ENCODE peak calls at places on chromosomes 3 and 15, in six cellular contexts. C, R, N, M, W and P are unnamed samples.

GRCh38 chr3:5875056-5875455 is 687.5 kb downstream of the EDEM1 start:
- DNase-seq in C (no peak), R (no peak), N (no peak), M (no peak), W (no peak), P (no peak)

GRCh38 chr3:70824785-70825184 is 512.3 kb upstream of the MDFIC2 start:
- DNase-seq in R (no peak), C (no peak), N (no peak), W (no peak), M (peak), P (no peak)

GRCh38 chr3:56758539-56758981 is 43.2 kb downstream of the ARHGEF3 start:
- DNase-seq in N (no peak), W (no peak), M (peak), C (no peak), R (peak), P (peak)

GRCh38 chr15:51195459-51195858 is 100.8 kb upstream of the TNFAIP8L3 start:
- DNase-seq in M (no peak), N (no peak), C (no peak), R (no peak), W (no peak), P (no peak)

GRCh38 chr3:14948609-14949038 is 1.2 kb downstream of the NR2C2 start:
- DNase-seq in R (no peak), M (no peak), N (no peak), C (no peak), W (no peak), P (no peak)

GRCh38 chr3:150920236-150920635 is 15.0 kb upstream of the MINDY4B start:
- DNase-seq in N (no peak), M (no peak), W (no peak), R (no peak), C (no peak), P (no peak)

GRCh38 chr3:129609591-129610169 is 3.2 kb upstream of the PLXND1 start:
- DNase-seq in C (no peak), R (no peak), W (no peak), N (no peak), M (no peak), P (no peak)

GRCh38 chr3:138818175-138818574 is 16.6 kb downstream of the PIK3CB start:
- DNase-seq in M (no peak), N (no peak), W (no peak), C (no peak), R (no peak), P (no peak)

GRCh38 chr3:116474356-116475200 is 29.3 kb upstream of the LSAMP start:
- DNase-seq in M (no peak), N (no peak), W (no peak), R (no peak), C (no peak), P (no peak)

GRCh38 chr3:179973931-179974361 is 62.8 kb downstream of the PEX5L start:
- DNase-seq in N (no peak), R (no peak), M (no peak), W (no peak), C (no peak), P (no peak)

GRCh38 chr3:29397406-29397805 is 116.5 kb downstream of the RBMS3 start:
- DNase-seq in R (no peak), M (no peak), W (no peak), C (no peak), N (no peak), P (no peak)

GRCh38 chr3:141147657-141148056 is 84.0 kb upstream of the PXYLP1 start:
- DNase-seq in R (no peak), W (no peak), N (no peak), M (no peak), C (no peak), P (no peak)

GRCh38 chr3:188051801-188052228 is 102.1 kb upstream of the LPP start:
- DNase-seq in C (peak), W (peak), N (no peak), R (no peak), M (peak), P (no peak)

GRCh38 chr3:51930439-51930838 is 11.3 kb downstream of the RRP9 start:
- DNase-seq in M (no peak), R (no peak), W (no peak), C (no peak), N (no peak), P (no peak)

GRCh38 chr3:32340039-32340438 is 51.6 kb upstream of the CMTM7 start:
- DNase-seq in R (no peak), W (no peak), N (peak), M (peak), C (no peak), P (no peak)

GRCh38 chr15:67992834-67993233 is 61.3 kb upstream of the PIAS1 start:
- DNase-seq in W (no peak), M (no peak), C (peak), R (peak), N (no peak), P (no peak)

GRCh38 chr15:90862964-90863721 is 5.2 kb upstream of the FURIN start:
- DNase-seq in W (no peak), R (no peak), M (no peak), C (no peak), N (no peak), P (peak)

GRCh38 chr15:38308242-38308641 is 55.6 kb downstream of the SPRED1 start:
- DNase-seq in R (no peak), C (no peak), W (no peak), M (no peak), N (no peak), P (no peak)

GRCh38 chr3:69368129-69368741 is 17.7 kb downstream of the FRMD4B start:
- DNase-seq in R (no peak), M (no peak), C (no peak), W (no peak), N (peak), P (no peak)

GRCh38 chr3:3801510-3801841 is 2.2 kb downstream of the LRRN1 start:
- DNase-seq in W (no peak), N (no peak), M (no peak), C (no peak), R (no peak), P (no peak)

GRCh38 chr3:52182203-52182602 is 15.8 kb upstream of the ALAS1 start:
- DNase-seq in R (no peak), N (no peak), M (no peak), C (no peak), W (no peak), P (no peak)

GRCh38 chr15:41806291-41807181 is 21.4 kb upstream of the JMJD7 start:
- DNase-seq in R (peak), N (no peak), W (peak), C (no peak), M (no peak), P (no peak)

GRCh38 chr3:144868506-144868905 is 896.9 kb downstream of the DIPK2A start:
- DNase-seq in W (no peak), N (no peak), M (peak), R (no peak), C (no peak), P (no peak)

GRCh38 chr3:62319570-62320243 is 53.6 kb downstream of the FEZF2 start:
- DNase-seq in C (no peak), R (no peak), M (no peak), W (no peak), N (no peak), P (no peak)
- H3K27ac ChIP-seq in C (no peak), R (peak), M (peak), W (no peak), N (no peak), P (peak)

DNA sequence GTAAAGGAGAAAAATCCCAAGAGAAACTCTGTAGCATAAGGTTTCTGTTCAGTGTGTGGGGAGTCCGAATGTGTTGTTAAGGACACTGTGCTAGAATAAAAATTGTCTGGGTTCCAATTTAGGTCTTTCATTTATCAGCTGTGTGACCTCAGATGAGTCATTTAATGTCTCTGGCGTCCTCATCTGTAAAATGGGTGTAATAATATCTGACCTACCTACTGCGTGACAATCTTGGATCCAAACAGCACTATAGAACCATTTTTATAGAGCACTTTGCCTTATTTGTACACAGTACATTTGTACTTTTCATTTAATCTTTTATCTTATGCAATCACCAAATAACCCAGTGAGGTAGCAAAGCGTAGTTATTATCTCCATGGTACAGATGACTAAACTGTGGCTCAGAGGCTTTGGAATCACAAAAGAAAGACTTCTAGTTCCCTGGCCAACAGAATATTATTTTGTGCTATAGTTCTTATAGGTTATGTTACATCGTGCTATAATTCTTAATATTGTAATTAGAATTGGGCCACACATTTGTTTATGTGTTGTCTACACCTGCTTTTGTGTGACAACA is 46.6 kb upstream of the TNIK start:
- DNase-seq in R (no peak), W (no peak), M (peak), N (no peak), C (no peak), P (no peak)
- H3K27ac ChIP-seq in R (no peak), W (no peak), M (no peak), N (no peak), C (no peak), P (no peak)

GRCh38 chr3:177451277-177451880 is 254.1 kb upstream of the TBL1XR1 start:
- DNase-seq in N (no peak), W (no peak), M (no peak), C (no peak), R (no peak), P (no peak)
- H3K27ac ChIP-seq in N (no peak), W (peak), M (no peak), C (peak), R (peak), P (peak)

GRCh38 chr15:63042879-63043340 is 363 bp downstream of the TPM1 start:
- DNase-seq in W (peak), M (no peak), R (no peak), C (peak), N (no peak), P (no peak)

GRCh38 chr15:63041982-63042878 is at the start of gene TPM1:
- DNase-seq in R (peak), M (peak), N (no peak), W (peak), C (peak), P (peak)

GRCh38 chr15:63040954-63041353 is 1.6 kb upstream of the TPM1 start:
- DNase-seq in M (no peak), C (no peak), R (no peak), W (peak), N (no peak), P (no peak)

GRCh38 chr15:63040509-63040908 is 2.0 kb upstream of the TPM1 start:
- DNase-seq in W (no peak), N (no peak), C (no peak), M (no peak), R (no peak), P (no peak)

GRCh38 chr15:63041402-63041977 is 1.1 kb upstream of the TPM1 start:
- DNase-seq in M (no peak), N (no peak), W (peak), R (no peak), C (no peak), P (no peak)
- H3K27ac ChIP-seq in M (no peak), N (no peak), W (peak), R (peak), C (peak), P (no peak)

DNA sequence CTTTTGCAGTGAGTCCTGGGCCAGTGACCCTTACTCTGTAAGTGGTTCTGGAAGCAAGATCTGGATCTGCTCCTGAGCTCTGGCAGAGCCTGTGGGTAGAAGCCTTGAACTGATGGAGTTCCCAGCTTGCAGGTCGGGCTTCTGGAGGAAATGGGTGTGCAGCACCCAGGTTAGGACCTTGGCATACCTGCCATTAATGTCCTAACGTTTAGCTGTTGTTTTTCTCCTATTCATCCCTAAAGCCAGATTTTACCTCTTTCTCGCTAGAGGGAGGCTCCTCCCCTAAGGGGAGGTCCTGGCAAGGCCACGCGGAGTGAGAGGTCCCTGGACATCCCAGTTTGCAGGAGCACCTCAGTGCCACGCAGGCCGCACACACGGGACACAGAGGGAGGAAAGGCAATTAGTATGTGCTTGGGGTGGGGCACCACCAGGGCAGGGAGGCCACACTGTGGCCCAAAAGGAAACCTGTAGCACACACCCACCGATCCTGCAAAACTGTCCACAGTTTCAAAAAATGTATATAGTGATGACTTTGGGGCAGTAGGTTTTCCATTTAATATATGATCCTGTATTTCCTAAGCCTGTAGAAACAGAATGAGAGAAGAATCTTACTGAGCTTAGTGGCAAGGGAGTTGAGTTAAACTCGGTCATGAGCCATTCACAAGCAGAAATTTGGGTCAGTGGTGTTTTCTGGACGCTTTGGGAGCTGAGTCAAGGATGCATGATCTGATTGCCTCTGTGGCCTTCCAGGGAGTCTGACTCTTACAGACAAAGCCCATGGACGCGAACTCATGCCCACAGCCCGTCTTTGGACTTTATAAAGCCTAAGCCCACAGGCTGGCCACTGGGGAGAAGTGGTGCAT is 148.7 kb downstream of the LRRK1 start:
- DNase-seq in N (no peak), C (no peak), R (no peak), M (no peak), W (peak), P (peak)
- H3K27ac ChIP-seq in N (no peak), C (peak), R (peak), M (no peak), W (no peak), P (no peak)

GRCh38 chr15:39699531-39700110 is 83.0 kb downstream of the FSIP1 start:
- DNase-seq in M (no peak), N (no peak), C (no peak), W (no peak), R (no peak), P (no peak)
- H3K27ac ChIP-seq in M (no peak), N (no peak), C (no peak), W (no peak), R (no peak), P (no peak)

GRCh38 chr3:142961539-142961938 is 1.9 kb downstream of the PAQR9 start:
- DNase-seq in R (no peak), W (no peak), M (no peak), N (no peak), C (no peak), P (no peak)
- H3K27ac ChIP-seq in R (no peak), W (no peak), M (no peak), N (no peak), C (no peak), P (no peak)

GRCh38 chr15:37106490-37107001 is 6.2 kb upstream of the MEIS2 start:
- DNase-seq in N (peak), R (no peak), M (peak), C (no peak), W (peak), P (no peak)
- H3K27ac ChIP-seq in N (no peak), R (peak), M (no peak), C (no peak), W (no peak), P (no peak)

GRCh38 chr3:126961191-126961790 is 21.6 kb upstream of the PLXNA1 start:
- DNase-seq in C (peak), W (peak), N (no peak), R (no peak), M (peak), P (peak)
- H3K27ac ChIP-seq in C (no peak), W (peak), N (no peak), R (peak), M (no peak), P (no peak)

GRCh38 chr3:182710557-182711157 is 82.6 kb upstream of the ATP11B start:
- DNase-seq in R (no peak), N (peak), W (no peak), M (peak), C (no peak), P (no peak)

GRCh38 chr3:182711261-182711683 is 82.0 kb upstream of the ATP11B start:
- DNase-seq in W (no peak), R (no peak), C (no peak), N (no peak), M (no peak), P (no peak)

GRCh38 chr3:182709306-182709705 is 84.0 kb upstream of the ATP11B start:
- DNase-seq in R (no peak), N (no peak), W (no peak), M (no peak), C (no peak), P (no peak)

GRCh38 chr3:182711853-182712252 is 81.5 kb upstream of the ATP11B start:
- DNase-seq in R (no peak), M (no peak), W (no peak), C (no peak), N (no peak), P (no peak)

GRCh38 chr3:182708810-182709209 is 84.5 kb upstream of the ATP11B start:
- DNase-seq in W (no peak), N (no peak), C (no peak), R (no peak), M (no peak), P (no peak)
- H3K27ac ChIP-seq in W (no peak), N (no peak), C (no peak), R (no peak), M (no peak), P (no peak)